ENCODE peak calls at places on chromosome 21, in five cellular contexts. One of them, this sample, is unnamed.

GRCh38 chr21:32351428-32351827 is 41.4 kb downstream of the URB1 start:
- ATAC-seq in K562: no peak
- ATAC-seq in HepG2: no peak
- ATAC-seq in upper lobe of left lung: no peak
- ATAC-seq in Panc1: no peak
- ATAC-seq in this sample: no peak

GRCh38 chr21:29125199-29125598 is 5.2 kb upstream of the MAP3K7CL start:
- ATAC-seq in K562: no peak
- ATAC-seq in upper lobe of left lung: no peak
- ATAC-seq in HepG2: no peak
- ATAC-seq in Panc1: no peak
- ATAC-seq in this sample: no peak

GRCh38 chr21:25493722-25494121 is 113.6 kb downstream of the MRPL39 start:
- ATAC-seq in Panc1: no peak
- ATAC-seq in HepG2: no peak
- ATAC-seq in K562: no peak
- ATAC-seq in upper lobe of left lung: no peak
- ATAC-seq in this sample: no peak

GRCh38 chr21:42632336-42632751 is 21.1 kb upstream of the PDE9A start:
- ATAC-seq in K562: no peak
- ATAC-seq in Panc1: no peak
- ATAC-seq in upper lobe of left lung: peak
- ATAC-seq in HepG2: no peak
- ATAC-seq in this sample: no peak

GRCh38 chr21:33974513-33975468 is 59.2 kb upstream of the ATP5PO start:
- ATAC-seq in HepG2: no peak
- ATAC-seq in K562: no peak
- ATAC-seq in Panc1: no peak
- ATAC-seq in upper lobe of left lung: no peak
- ATAC-seq in this sample: no peak

GRCh38 chr21:15826908-15827601 is 97.3 kb downstream of the USP25 start:
- ATAC-seq in HepG2: no peak
- ATAC-seq in K562: no peak
- ATAC-seq in upper lobe of left lung: no peak
- ATAC-seq in Panc1: no peak
- ATAC-seq in this sample: no peak

GRCh38 chr21:42622284-42622683 is 31.1 kb upstream of the PDE9A start:
- ATAC-seq in upper lobe of left lung: no peak
- ATAC-seq in Panc1: no peak
- ATAC-seq in K562: no peak
- ATAC-seq in HepG2: no peak
- ATAC-seq in this sample: no peak

GRCh38 chr21:39062196-39062900 is 120.9 kb downstream of the PSMG1 start:
- ATAC-seq in Panc1: no peak
- ATAC-seq in HepG2: peak
- ATAC-seq in upper lobe of left lung: peak
- ATAC-seq in K562: peak
- ATAC-seq in this sample: no peak

GRCh38 chr21:33360281-33360680 is 35.5 kb downstream of the IFNAR1 start:
- ATAC-seq in K562: no peak
- ATAC-seq in HepG2: no peak
- ATAC-seq in upper lobe of left lung: no peak
- ATAC-seq in Panc1: no peak
- ATAC-seq in this sample: peak

GRCh38 chr21:44967082-44968047 is 27.5 kb downstream of the SLX9 start:
- ATAC-seq in K562: no peak
- ATAC-seq in upper lobe of left lung: peak
- ATAC-seq in Panc1: peak
- ATAC-seq in HepG2: no peak
- ATAC-seq in this sample: peak

GRCh38 chr21:44969066-44969649 is 29.3 kb downstream of the SLX9 start:
- ATAC-seq in Panc1: no peak
- ATAC-seq in HepG2: no peak
- ATAC-seq in upper lobe of left lung: no peak
- ATAC-seq in K562: no peak
- ATAC-seq in this sample: no peak

GRCh38 chr21:44965251-44966022 is 25.6 kb downstream of the SLX9 start:
- ATAC-seq in HepG2: no peak
- ATAC-seq in upper lobe of left lung: no peak
- ATAC-seq in K562: no peak
- ATAC-seq in Panc1: no peak
- ATAC-seq in this sample: no peak

GRCh38 chr21:44964381-44964780 is 24.6 kb downstream of the SLX9 start:
- ATAC-seq in upper lobe of left lung: no peak
- ATAC-seq in K562: no peak
- ATAC-seq in HepG2: no peak
- ATAC-seq in Panc1: no peak
- ATAC-seq in this sample: no peak

GRCh38 chr21:44966135-44967081 is 26.6 kb downstream of the SLX9 start:
- ATAC-seq in HepG2: no peak
- ATAC-seq in upper lobe of left lung: no peak
- ATAC-seq in Panc1: no peak
- ATAC-seq in K562: no peak
- ATAC-seq in this sample: peak
- TF ChIP-seq POLR2AphosphoS5 in HepG2: no peak
- TF ChIP-seq POLR2AphosphoS5 in upper lobe of left lung: no peak
- TF ChIP-seq POLR2AphosphoS5 in Panc1: no peak
- TF ChIP-seq POLR2AphosphoS5 in K562: no peak
- TF ChIP-seq POLR2AphosphoS5 in this sample: peak

GRCh38 chr21:46036696-46037337 is 55.2 kb downstream of the COL6A1 start:
- ATAC-seq in upper lobe of left lung: peak
- ATAC-seq in Panc1: no peak
- ATAC-seq in HepG2: no peak
- ATAC-seq in K562: no peak
- ATAC-seq in this sample: no peak

GRCh38 chr21:46037338-46038325 is 56.1 kb downstream of the COL6A1 start:
- ATAC-seq in HepG2: no peak
- ATAC-seq in K562: peak
- ATAC-seq in upper lobe of left lung: no peak
- ATAC-seq in Panc1: no peak
- ATAC-seq in this sample: no peak

GRCh38 chr21:46038871-46039397 is 57.4 kb downstream of the COL6A1 start:
- ATAC-seq in Panc1: no peak
- ATAC-seq in upper lobe of left lung: peak
- ATAC-seq in HepG2: no peak
- ATAC-seq in K562: peak
- ATAC-seq in this sample: peak

GRCh38 chr21:46039891-46040660 is 57.8 kb upstream of the COL6A2 start:
- ATAC-seq in upper lobe of left lung: peak
- ATAC-seq in Panc1: no peak
- ATAC-seq in K562: no peak
- ATAC-seq in HepG2: no peak
- ATAC-seq in this sample: no peak

GRCh38 chr21:46038341-46038829 is 56.8 kb downstream of the COL6A1 start:
- ATAC-seq in Panc1: no peak
- ATAC-seq in K562: no peak
- ATAC-seq in HepG2: no peak
- ATAC-seq in upper lobe of left lung: no peak
- ATAC-seq in this sample: peak
- TF ChIP-seq POLR2AphosphoS5 in Panc1: no peak
- TF ChIP-seq POLR2AphosphoS5 in K562: no peak
- TF ChIP-seq POLR2AphosphoS5 in HepG2: no peak
- TF ChIP-seq POLR2AphosphoS5 in upper lobe of left lung: no peak
- TF ChIP-seq POLR2AphosphoS5 in this sample: no peak

DNA sequence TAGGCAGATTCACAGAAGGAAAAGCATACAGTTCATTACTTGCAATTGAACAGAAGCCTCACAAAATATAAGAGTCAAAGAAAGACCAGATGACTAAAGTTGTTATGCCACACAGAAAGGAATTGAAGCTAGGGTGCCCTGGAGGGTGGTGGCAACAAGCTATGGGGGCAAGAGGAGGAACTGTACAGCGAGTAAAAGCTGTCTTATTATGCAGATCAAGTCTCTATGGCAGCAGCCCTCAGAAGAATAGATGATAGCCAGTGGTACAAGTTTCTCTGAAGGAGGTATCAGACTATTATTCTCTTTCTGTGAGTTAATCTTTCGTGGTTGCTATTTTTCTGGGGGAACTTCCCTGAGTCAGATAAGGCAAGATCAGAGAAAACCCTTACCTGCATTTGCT is 72.2 kb downstream of the C21orf91 start:
- ATAC-seq in HepG2: no peak
- ATAC-seq in upper lobe of left lung: no peak
- ATAC-seq in Panc1: no peak
- ATAC-seq in K562: no peak
- ATAC-seq in this sample: no peak
- TF ChIP-seq POLR2AphosphoS5 in HepG2: no peak
- TF ChIP-seq POLR2AphosphoS5 in upper lobe of left lung: no peak
- TF ChIP-seq POLR2AphosphoS5 in Panc1: no peak
- TF ChIP-seq POLR2AphosphoS5 in K562: no peak
- TF ChIP-seq POLR2AphosphoS5 in this sample: no peak

DNA sequence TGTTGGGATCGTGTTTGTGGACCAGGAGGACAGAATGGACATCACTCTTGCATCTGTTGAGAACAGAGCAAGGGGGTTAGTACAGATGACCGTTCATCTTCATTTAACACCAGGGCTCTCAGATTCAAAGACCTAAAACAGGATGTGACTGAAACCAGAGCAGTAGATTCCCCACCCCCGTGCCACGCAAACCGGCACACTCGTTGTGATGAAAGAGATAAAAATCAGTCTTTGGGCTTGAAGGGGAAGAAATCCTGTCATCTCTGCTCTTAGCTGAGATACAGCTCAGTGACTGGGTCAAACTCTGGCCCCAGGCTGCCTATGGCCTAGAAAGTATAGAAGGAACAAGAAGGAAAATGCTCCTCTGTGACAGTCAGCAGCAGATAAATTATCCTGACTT is 146.2 kb upstream of the KRTAP19-8 start:
- ATAC-seq in upper lobe of left lung: no peak
- ATAC-seq in HepG2: no peak
- ATAC-seq in Panc1: no peak
- ATAC-seq in K562: no peak
- ATAC-seq in this sample: no peak
- TF ChIP-seq POLR2AphosphoS5 in upper lobe of left lung: no peak
- TF ChIP-seq POLR2AphosphoS5 in HepG2: no peak
- TF ChIP-seq POLR2AphosphoS5 in Panc1: no peak
- TF ChIP-seq POLR2AphosphoS5 in K562: no peak
- TF ChIP-seq POLR2AphosphoS5 in this sample: no peak

DNA sequence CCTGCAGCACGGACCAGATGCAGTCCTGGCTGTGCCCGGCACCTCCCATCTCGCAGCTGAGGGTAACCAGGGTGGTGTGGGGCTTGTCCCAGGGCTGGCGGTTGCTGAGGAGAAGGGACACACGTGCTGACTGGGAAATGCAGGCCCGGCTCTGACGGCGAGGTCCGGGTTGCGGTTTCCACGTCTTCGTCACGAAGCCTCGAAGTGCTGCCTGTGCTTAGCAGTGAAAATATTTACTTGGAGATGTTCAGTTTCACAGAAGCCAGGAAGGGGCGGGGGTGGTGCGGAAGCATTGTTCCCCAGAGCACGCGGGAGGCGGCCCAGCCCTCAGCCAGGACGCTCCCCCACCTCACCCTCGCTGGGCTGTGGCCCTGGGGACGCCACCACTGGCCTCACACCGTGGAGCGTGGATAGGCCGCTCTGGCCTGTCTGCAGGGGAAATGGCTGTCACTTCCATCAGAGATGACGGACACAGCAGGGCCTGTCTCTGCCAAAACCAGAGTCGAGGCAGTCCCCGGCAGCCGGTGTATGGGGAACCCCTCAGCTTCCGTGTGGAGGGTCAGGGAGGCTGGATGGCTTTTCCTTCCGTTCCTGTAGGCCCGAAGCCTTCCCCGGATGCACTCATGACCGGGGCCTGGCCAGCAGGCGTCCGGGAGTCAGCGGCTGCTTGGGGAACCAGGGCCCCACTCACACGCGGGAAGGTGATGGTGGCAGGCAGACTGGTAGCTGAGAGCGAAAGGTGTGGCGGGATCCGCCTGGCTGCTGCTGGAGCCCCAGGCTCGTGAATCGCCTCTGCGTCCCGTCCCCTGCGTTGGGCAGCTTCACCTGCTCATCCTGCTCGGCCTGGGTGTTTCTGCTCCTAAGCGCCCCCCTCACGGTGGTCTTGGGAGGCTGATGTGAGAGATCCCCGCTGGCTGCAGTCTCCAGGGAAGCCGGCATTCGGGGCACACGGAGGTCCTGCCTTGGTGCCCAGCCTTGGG is 14.7 kb upstream of the POFUT2 start:
- ATAC-seq in Panc1: no peak
- ATAC-seq in upper lobe of left lung: peak
- ATAC-seq in K562: no peak
- ATAC-seq in HepG2: no peak
- ATAC-seq in this sample: peak
- TF ChIP-seq POLR2AphosphoS5 in Panc1: no peak
- TF ChIP-seq POLR2AphosphoS5 in upper lobe of left lung: peak
- TF ChIP-seq POLR2AphosphoS5 in K562: no peak
- TF ChIP-seq POLR2AphosphoS5 in HepG2: no peak
- TF ChIP-seq POLR2AphosphoS5 in this sample: peak

GRCh38 chr21:41048636-41049035 is 119.3 kb upstream of the BACE2 start:
- ATAC-seq in Panc1: no peak
- ATAC-seq in upper lobe of left lung: no peak
- ATAC-seq in HepG2: no peak
- ATAC-seq in K562: no peak
- ATAC-seq in this sample: no peak

GRCh38 chr21:41045534-41046268 is 122.3 kb upstream of the BACE2 start:
- ATAC-seq in upper lobe of left lung: peak
- ATAC-seq in K562: peak
- ATAC-seq in Panc1: peak
- ATAC-seq in HepG2: peak
- ATAC-seq in this sample: no peak

GRCh38 chr21:41048141-41048540 is 119.8 kb upstream of the BACE2 start:
- ATAC-seq in Panc1: no peak
- ATAC-seq in K562: no peak
- ATAC-seq in HepG2: no peak
- ATAC-seq in upper lobe of left lung: no peak
- ATAC-seq in this sample: no peak

DNA sequence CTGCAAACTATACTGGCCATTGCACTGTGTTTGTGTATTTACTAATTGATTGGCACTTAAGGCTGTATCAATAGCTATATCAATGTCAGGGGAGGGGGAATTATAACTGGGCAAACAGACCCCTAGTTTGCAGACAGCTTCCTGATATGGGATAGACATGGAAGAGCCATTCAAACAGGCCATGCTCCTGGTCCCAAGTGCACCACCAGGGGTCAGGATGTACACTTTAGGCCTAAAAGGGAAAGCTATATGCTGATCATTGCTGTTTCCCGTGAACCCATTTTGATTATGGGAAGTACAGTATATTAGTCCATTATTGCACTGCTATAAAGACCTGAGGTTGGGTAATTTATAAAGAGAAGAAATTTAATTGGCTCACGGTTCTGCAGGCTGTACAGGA is 125.0 kb upstream of the BACE2 start:
- ATAC-seq in upper lobe of left lung: no peak
- ATAC-seq in K562: no peak
- ATAC-seq in HepG2: peak
- ATAC-seq in Panc1: no peak
- ATAC-seq in this sample: no peak
- TF ChIP-seq POLR2AphosphoS5 in upper lobe of left lung: no peak
- TF ChIP-seq POLR2AphosphoS5 in K562: no peak
- TF ChIP-seq POLR2AphosphoS5 in HepG2: no peak
- TF ChIP-seq POLR2AphosphoS5 in Panc1: no peak
- TF ChIP-seq POLR2AphosphoS5 in this sample: no peak

DNA sequence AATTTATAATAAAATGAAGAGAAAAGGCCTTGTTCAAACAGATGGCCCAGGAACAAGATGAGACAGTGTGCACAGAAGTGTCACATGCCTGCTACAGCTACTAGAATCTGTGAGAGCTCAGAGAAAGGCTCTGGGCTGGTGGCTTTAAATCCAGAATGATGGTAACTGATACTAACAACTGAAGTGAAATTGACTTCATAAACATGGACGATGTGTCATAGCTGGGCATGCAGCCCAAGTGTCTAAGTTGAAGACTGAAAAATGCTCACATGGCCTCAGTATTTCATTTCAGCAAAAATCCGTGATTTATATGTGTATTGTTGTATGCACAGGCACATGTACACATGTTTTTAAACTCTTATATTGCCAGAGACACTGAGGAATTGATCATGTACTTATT is 208.3 kb upstream of the RUNX1 start:
- ATAC-seq in K562: no peak
- ATAC-seq in Panc1: peak
- ATAC-seq in HepG2: no peak
- ATAC-seq in upper lobe of left lung: no peak
- ATAC-seq in this sample: no peak
- TF ChIP-seq POLR2AphosphoS5 in K562: no peak
- TF ChIP-seq POLR2AphosphoS5 in Panc1: no peak
- TF ChIP-seq POLR2AphosphoS5 in HepG2: no peak
- TF ChIP-seq POLR2AphosphoS5 in upper lobe of left lung: no peak
- TF ChIP-seq POLR2AphosphoS5 in this sample: no peak

This sample was measured in gastroesophageal sphincter.